ENCODE peak calls at places on chromosomes 1 and 21, in four cellular contexts. One of them, this sample, is unnamed. For H3K4me1, the result is how much of the 10 kb centered on the place peaks cover.

GRCh38 chr1:64155285-64155684 is 48.1 kb upstream of the UBE2U start:
- DNase-seq in SJSA1: no peak
- DNase-seq in heart left ventricle: no peak
- DNase-seq in mesendoderm: peak
- DNase-seq in this sample: no peak

GRCh38 chr1:15851251-15852035 is 3.9 kb downstream of the SPEN start:
- DNase-seq in SJSA1: no peak
- DNase-seq in mesendoderm: peak
- DNase-seq in heart left ventricle: no peak
- DNase-seq in this sample: no peak

GRCh38 chr1:10213186-10213585 is 2.8 kb downstream of the KIF1B start:
- DNase-seq in heart left ventricle: no peak
- DNase-seq in mesendoderm: peak
- DNase-seq in SJSA1: no peak
- DNase-seq in this sample: no peak

GRCh38 chr1:19974822-19975416 is 4.5 kb downstream of the PLA2G2A start:
- DNase-seq in heart left ventricle: no peak
- DNase-seq in SJSA1: peak
- DNase-seq in mesendoderm: peak
- DNase-seq in this sample: peak

GRCh38 chr1:197173571-197174482 is 27.4 kb upstream of the ASPM start:
- DNase-seq in SJSA1: no peak
- DNase-seq in mesendoderm: no peak
- DNase-seq in heart left ventricle: no peak
- DNase-seq in this sample: no peak

GRCh38 chr21:28410264-28410663 is 582.4 kb downstream of the LTN1 start:
- DNase-seq in heart left ventricle: no peak
- DNase-seq in mesendoderm: no peak
- DNase-seq in SJSA1: no peak
- DNase-seq in this sample: no peak

GRCh38 chr1:30744060-30744756 is 13.4 kb downstream of the LAPTM5 start:
- DNase-seq in SJSA1: no peak
- DNase-seq in heart left ventricle: no peak
- DNase-seq in mesendoderm: no peak
- DNase-seq in this sample: no peak

GRCh38 chr1:66356605-66357004 is 177.3 kb upstream of the SGIP1 start:
- DNase-seq in mesendoderm: peak
- DNase-seq in heart left ventricle: no peak
- DNase-seq in SJSA1: no peak
- DNase-seq in this sample: no peak

GRCh38 chr1:172287207-172287606 is 133.3 kb upstream of the C1orf105 start:
- DNase-seq in heart left ventricle: no peak
- DNase-seq in mesendoderm: no peak
- DNase-seq in SJSA1: no peak
- DNase-seq in this sample: no peak

GRCh38 chr1:44485229-44485932 is 80.3 kb downstream of the RNF220 start:
- DNase-seq in heart left ventricle: no peak
- DNase-seq in SJSA1: no peak
- DNase-seq in mesendoderm: peak
- DNase-seq in this sample: peak

GRCh38 chr1:24864409-24864808 is 65.7 kb downstream of the RUNX3 start:
- DNase-seq in mesendoderm: no peak
- DNase-seq in SJSA1: no peak
- DNase-seq in heart left ventricle: no peak
- DNase-seq in this sample: no peak

GRCh38 chr1:151130837-151131586 is 15.4 kb downstream of the SEMA6C start:
- DNase-seq in SJSA1: no peak
- DNase-seq in mesendoderm: peak
- DNase-seq in heart left ventricle: peak
- DNase-seq in this sample: no peak

GRCh38 chr1:39926343-39926769 is 24.6 kb upstream of the MYCL start:
- DNase-seq in heart left ventricle: no peak
- DNase-seq in mesendoderm: peak
- DNase-seq in SJSA1: no peak
- DNase-seq in this sample: peak

GRCh38 chr21:44643911-44644310 is 2.3 kb upstream of the KRTAP10-11 start:
- DNase-seq in heart left ventricle: no peak
- DNase-seq in SJSA1: no peak
- DNase-seq in mesendoderm: no peak
- DNase-seq in this sample: no peak

GRCh38 chr21:31932470-31932764 is 59.6 kb downstream of the HUNK start:
- DNase-seq in mesendoderm: peak
- DNase-seq in SJSA1: no peak
- DNase-seq in heart left ventricle: no peak
- DNase-seq in this sample: no peak

GRCh38 chr1:195577748-195578147 is 1030.5 kb downstream of the KCNT2 start:
- DNase-seq in mesendoderm: no peak
- DNase-seq in heart left ventricle: no peak
- DNase-seq in SJSA1: no peak
- DNase-seq in this sample: no peak

GRCh38 chr1:24745711-24746582 is 700 bp downstream of the CLIC4 start:
- DNase-seq in mesendoderm: peak
- DNase-seq in SJSA1: no peak
- DNase-seq in heart left ventricle: no peak
- DNase-seq in this sample: peak

GRCh38 chr1:153260980-153261792 is 1.7 kb downstream of the LORICRIN start:
- DNase-seq in heart left ventricle: peak
- DNase-seq in mesendoderm: peak
- DNase-seq in SJSA1: no peak
- DNase-seq in this sample: no peak

GRCh38 chr21:41321211-41321907 is 4.8 kb downstream of the FAM3B start:
- DNase-seq in mesendoderm: no peak
- DNase-seq in heart left ventricle: no peak
- DNase-seq in SJSA1: no peak
- DNase-seq in this sample: no peak

GRCh38 chr1:154433161-154433681 is 28.1 kb downstream of the IL6R start:
- DNase-seq in SJSA1: no peak
- DNase-seq in heart left ventricle: no peak
- DNase-seq in mesendoderm: no peak
- DNase-seq in this sample: no peak

GRCh38 chr1:184409011-184409410 is 22.2 kb downstream of the C1orf21 start:
- DNase-seq in SJSA1: no peak
- DNase-seq in heart left ventricle: no peak
- DNase-seq in mesendoderm: no peak
- DNase-seq in this sample: no peak

GRCh38 chr1:108107658-108108057 is 92.5 kb downstream of the SLC25A24 start:
- DNase-seq in mesendoderm: no peak
- DNase-seq in heart left ventricle: no peak
- DNase-seq in SJSA1: peak
- DNase-seq in this sample: no peak

GRCh38 chr1:224333309-224333926 is 3.4 kb upstream of the NVL start:
- DNase-seq in heart left ventricle: no peak
- DNase-seq in mesendoderm: peak
- DNase-seq in SJSA1: no peak
- DNase-seq in this sample: no peak

GRCh38 chr1:116458695-116459094 is 85.7 kb downstream of the ATP1A1 start:
- DNase-seq in mesendoderm: no peak
- DNase-seq in SJSA1: no peak
- DNase-seq in heart left ventricle: no peak
- DNase-seq in this sample: no peak

GRCh38 chr1:51203121-51203873 is 32.8 kb upstream of the RNF11 start:
- DNase-seq in mesendoderm: no peak
- DNase-seq in heart left ventricle: no peak
- DNase-seq in SJSA1: no peak
- DNase-seq in this sample: no peak

GRCh38 chr1:30756545-30757195 is 904 bp downstream of the LAPTM5 start:
- DNase-seq in SJSA1: peak
- DNase-seq in mesendoderm: peak
- DNase-seq in heart left ventricle: peak
- DNase-seq in this sample: peak

GRCh38 chr1:77424236-77424635 is 142.4 kb downstream of the AK5 start:
- DNase-seq in mesendoderm: no peak
- DNase-seq in heart left ventricle: no peak
- DNase-seq in SJSA1: no peak
- DNase-seq in this sample: no peak

GRCh38 chr1:59733443-59734141 is 81.2 kb upstream of the HOOK1 start:
- DNase-seq in SJSA1: no peak
- DNase-seq in mesendoderm: no peak
- DNase-seq in heart left ventricle: no peak
- DNase-seq in this sample: no peak

GRCh38 chr1:14011132-14011531 is 311.1 kb downstream of the PRDM2 start:
- DNase-seq in heart left ventricle: no peak
- DNase-seq in SJSA1: no peak
- DNase-seq in mesendoderm: no peak
- DNase-seq in this sample: no peak

GRCh38 chr1:58310881-58311280 is 235.6 kb downstream of the OMA1 start:
- DNase-seq in SJSA1: no peak
- DNase-seq in mesendoderm: peak
- DNase-seq in heart left ventricle: no peak
- DNase-seq in this sample: no peak

GRCh38 chr1:166952002-166952746 is 23.2 kb downstream of the ILDR2 start:
- DNase-seq in SJSA1: peak
- DNase-seq in heart left ventricle: no peak
- DNase-seq in mesendoderm: peak
- DNase-seq in this sample: peak

GRCh38 chr1:176878750-176879536 is 285.6 kb downstream of the ASTN1 start:
- DNase-seq in SJSA1: no peak
- DNase-seq in mesendoderm: peak
- DNase-seq in heart left ventricle: no peak
- DNase-seq in this sample: no peak

GRCh38 chr1:29197590-29197924 is 15.9 kb upstream of the SRSF4 start:
- DNase-seq in mesendoderm: peak
- DNase-seq in heart left ventricle: no peak
- DNase-seq in SJSA1: no peak
- DNase-seq in this sample: peak

GRCh38 chr1:67937651-67938050 is 104.4 kb upstream of the GNG12 start:
- DNase-seq in heart left ventricle: no peak
- DNase-seq in SJSA1: no peak
- DNase-seq in mesendoderm: no peak
- DNase-seq in this sample: no peak

GRCh38 chr1:16155537-16156410 is at the start of gene EPHA2:
- DNase-seq in SJSA1: peak
- DNase-seq in heart left ventricle: peak
- DNase-seq in mesendoderm: peak
- DNase-seq in this sample: peak

GRCh38 chr1:156498447-156499193 is 2.0 kb downstream of the MEF2D start:
- DNase-seq in SJSA1: no peak
- DNase-seq in heart left ventricle: peak
- DNase-seq in mesendoderm: peak
- DNase-seq in this sample: peak

DNA sequence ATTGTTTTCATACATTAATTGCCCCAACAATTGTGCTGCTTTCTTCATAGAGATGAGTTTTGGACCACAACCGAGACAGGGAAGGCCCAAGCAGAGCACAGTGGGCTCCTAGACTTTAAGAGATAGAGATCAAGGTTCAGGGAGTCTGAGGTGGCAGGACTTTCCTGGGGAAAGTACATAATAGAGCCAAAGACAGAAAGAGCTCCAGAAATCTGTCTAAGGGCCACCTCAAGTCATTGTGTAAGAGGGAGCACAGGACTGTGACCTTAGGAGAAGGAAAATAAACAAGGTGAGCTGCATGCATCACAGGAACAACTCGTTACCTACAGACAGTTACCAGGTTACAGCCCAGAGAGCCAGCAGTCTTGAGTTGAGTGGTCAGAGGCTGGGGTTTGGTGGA is 41.3 kb upstream of the CR2 start:
- DNase-seq in SJSA1: no peak
- DNase-seq in heart left ventricle: no peak
- DNase-seq in mesendoderm: no peak
- DNase-seq in this sample: no peak
- H3K27ac ChIP-seq in SJSA1: no peak
- H3K27ac ChIP-seq in heart left ventricle: no peak
- H3K27ac ChIP-seq in mesendoderm: no peak
- H3K27ac ChIP-seq in this sample: no peak

GRCh38 chr1:235325854-235326253 is 2.1 kb downstream of the ARID4B start:
- DNase-seq in mesendoderm: no peak
- DNase-seq in SJSA1: no peak
- DNase-seq in heart left ventricle: no peak
- DNase-seq in this sample: no peak

GRCh38 chr1:235326719-235327558 is 1.0 kb downstream of the ARID4B start:
- DNase-seq in heart left ventricle: peak
- DNase-seq in mesendoderm: peak
- DNase-seq in SJSA1: peak
- DNase-seq in this sample: peak

GRCh38 chr1:235329139-235329808 is 904 bp downstream of the GGPS1 start:
- DNase-seq in mesendoderm: peak
- DNase-seq in SJSA1: peak
- DNase-seq in heart left ventricle: no peak
- DNase-seq in this sample: peak

GRCh38 chr1:235328271-235329138 is at the start of gene GGPS1:
- DNase-seq in SJSA1: peak
- DNase-seq in mesendoderm: peak
- DNase-seq in heart left ventricle: peak
- DNase-seq in this sample: peak

GRCh38 chr1:235327559-235328270 is at the start of gene ARID4B:
- DNase-seq in mesendoderm: no peak
- DNase-seq in heart left ventricle: peak
- DNase-seq in SJSA1: no peak
- DNase-seq in this sample: no peak
- H3K4me1 ChIP-seq in mesendoderm: under half
- H3K4me1 ChIP-seq in heart left ventricle: under half
- H3K4me1 ChIP-seq in SJSA1: under half
- H3K4me1 ChIP-seq in this sample: under half

DNA sequence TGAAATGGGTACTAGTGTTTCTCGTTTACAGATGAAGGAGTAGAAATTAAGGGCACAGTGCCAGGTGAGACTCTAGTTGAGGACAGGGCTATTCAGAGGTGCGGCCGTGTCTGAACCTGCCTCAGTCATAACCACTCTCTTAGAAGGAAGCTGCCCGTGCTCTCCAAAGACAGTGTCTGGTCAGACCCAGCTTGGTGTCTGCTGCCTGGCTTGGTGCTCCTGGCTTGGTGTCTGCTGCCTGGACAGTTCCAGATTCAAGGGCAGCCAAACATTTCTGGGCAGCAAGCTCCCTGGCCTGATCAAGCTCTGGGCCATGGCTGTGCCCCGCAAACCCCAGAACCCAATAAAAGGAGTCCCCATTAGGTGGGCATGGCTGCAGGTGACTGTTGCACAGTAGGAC is 27.8 kb downstream of the NEK2 start:
- DNase-seq in mesendoderm: no peak
- DNase-seq in heart left ventricle: no peak
- DNase-seq in SJSA1: peak
- DNase-seq in this sample: no peak
- H3K27ac ChIP-seq in mesendoderm: no peak
- H3K27ac ChIP-seq in heart left ventricle: no peak
- H3K27ac ChIP-seq in SJSA1: no peak
- H3K27ac ChIP-seq in this sample: no peak

DNA sequence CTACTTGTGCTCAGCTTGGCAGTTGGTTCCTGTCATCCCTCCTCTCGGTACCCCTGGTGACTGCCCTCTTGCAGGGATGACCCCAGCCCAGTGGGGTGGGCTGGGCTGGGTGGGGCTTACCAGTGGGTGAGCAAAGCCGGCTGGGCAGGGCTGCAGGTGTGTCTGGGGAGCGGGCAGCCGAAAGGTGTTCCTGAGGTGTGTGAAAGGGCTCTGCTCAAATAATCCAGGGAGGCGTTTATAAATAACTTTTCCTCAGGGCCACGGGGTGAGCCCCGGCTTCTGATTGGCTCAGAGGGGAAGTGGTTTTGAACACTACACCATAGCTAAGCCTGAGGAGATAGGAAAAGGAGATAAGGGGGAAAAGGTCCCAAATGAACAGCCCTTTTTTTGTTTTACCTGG is at the start of gene SLC26A9:
- DNase-seq in mesendoderm: no peak
- DNase-seq in SJSA1: no peak
- DNase-seq in heart left ventricle: no peak
- DNase-seq in this sample: no peak
- H3K4me1 ChIP-seq in mesendoderm: under half
- H3K4me1 ChIP-seq in SJSA1: under half
- H3K4me1 ChIP-seq in heart left ventricle: under half
- H3K4me1 ChIP-seq in this sample: under half

GRCh38 chr1:2111674-2112035 is 61.4 kb downstream of the PRKCZ start:
- DNase-seq in SJSA1: no peak
- DNase-seq in heart left ventricle: peak
- DNase-seq in mesendoderm: no peak
- DNase-seq in this sample: no peak
- H3K27ac ChIP-seq in SJSA1: no peak
- H3K27ac ChIP-seq in heart left ventricle: no peak
- H3K27ac ChIP-seq in mesendoderm: no peak
- H3K27ac ChIP-seq in this sample: no peak